ENCODE peak calls at places on chromosome 10, in four cellular contexts. One of them, this sample, is unnamed.

GRCh38 chr10:13099144-13099665 is 758 bp upstream of the OPTN start:
- DNase-seq in K562: peak
- DNase-seq in HepG2: peak
- DNase-seq in HEK293T: peak
- DNase-seq in this sample: no peak

GRCh38 chr10:90592903-90593302 is 264.9 kb downstream of the HTR7 start:
- DNase-seq in HEK293T: peak
- DNase-seq in HepG2: peak
- DNase-seq in K562: no peak
- DNase-seq in this sample: peak

GRCh38 chr10:116742367-116743265 is at the start of gene HSPA12A:
- DNase-seq in K562: peak
- DNase-seq in HEK293T: peak
- DNase-seq in HepG2: no peak
- DNase-seq in this sample: no peak

GRCh38 chr10:45106257-45106856 is 105.6 kb downstream of the ZNF22 start:
- DNase-seq in HepG2: no peak
- DNase-seq in HEK293T: no peak
- DNase-seq in K562: no peak
- DNase-seq in this sample: no peak

GRCh38 chr10:102604379-102604960 is 39.8 kb upstream of the TRIM8 start:
- DNase-seq in K562: peak
- DNase-seq in HEK293T: no peak
- DNase-seq in HepG2: no peak
- DNase-seq in this sample: no peak

GRCh38 chr10:104077282-104078151 is 8.2 kb downstream of the COL17A1 start:
- DNase-seq in K562: no peak
- DNase-seq in HEK293T: no peak
- DNase-seq in HepG2: no peak
- DNase-seq in this sample: no peak

GRCh38 chr10:15223174-15223573 is 54.7 kb upstream of the NMT2 start:
- DNase-seq in HEK293T: no peak
- DNase-seq in HepG2: no peak
- DNase-seq in K562: no peak
- DNase-seq in this sample: no peak

GRCh38 chr10:95864906-95865813 is 42.6 kb upstream of the CC2D2B start:
- DNase-seq in HepG2: peak
- DNase-seq in K562: peak
- DNase-seq in HEK293T: peak
- DNase-seq in this sample: peak

GRCh38 chr10:110775022-110775379 is 96.7 kb upstream of the PDCD4 start:
- DNase-seq in HepG2: peak
- DNase-seq in HEK293T: no peak
- DNase-seq in K562: no peak
- DNase-seq in this sample: no peak

GRCh38 chr10:24723788-24724380 is at the start of gene ARHGAP21:
- DNase-seq in HEK293T: peak
- DNase-seq in HepG2: no peak
- DNase-seq in K562: peak
- DNase-seq in this sample: no peak

GRCh38 chr10:1939016-1939415 is 201.7 kb upstream of the ADARB2 start:
- DNase-seq in HEK293T: no peak
- DNase-seq in HepG2: no peak
- DNase-seq in K562: no peak
- DNase-seq in this sample: no peak

GRCh38 chr10:113891476-113891875 is 37.0 kb downstream of the NHLRC2 start:
- DNase-seq in HepG2: no peak
- DNase-seq in HEK293T: no peak
- DNase-seq in K562: no peak
- DNase-seq in this sample: no peak

GRCh38 chr10:96334888-96335526 is 23.8 kb downstream of the OPALIN start:
- DNase-seq in K562: peak
- DNase-seq in HEK293T: peak
- DNase-seq in HepG2: peak
- DNase-seq in this sample: no peak

GRCh38 chr10:98378722-98379121 is 36.3 kb downstream of the PYROXD2 start:
- DNase-seq in HepG2: no peak
- DNase-seq in HEK293T: no peak
- DNase-seq in K562: no peak
- DNase-seq in this sample: no peak

GRCh38 chr10:31756131-31757119 is 172.2 kb downstream of the ARHGAP12 start:
- DNase-seq in HEK293T: no peak
- DNase-seq in HepG2: no peak
- DNase-seq in K562: no peak
- DNase-seq in this sample: no peak

GRCh38 chr10:21297525-21298383 is 227.7 kb downstream of the SKIDA1 start:
- DNase-seq in K562: no peak
- DNase-seq in HEK293T: no peak
- DNase-seq in HepG2: no peak
- DNase-seq in this sample: no peak

DNA sequence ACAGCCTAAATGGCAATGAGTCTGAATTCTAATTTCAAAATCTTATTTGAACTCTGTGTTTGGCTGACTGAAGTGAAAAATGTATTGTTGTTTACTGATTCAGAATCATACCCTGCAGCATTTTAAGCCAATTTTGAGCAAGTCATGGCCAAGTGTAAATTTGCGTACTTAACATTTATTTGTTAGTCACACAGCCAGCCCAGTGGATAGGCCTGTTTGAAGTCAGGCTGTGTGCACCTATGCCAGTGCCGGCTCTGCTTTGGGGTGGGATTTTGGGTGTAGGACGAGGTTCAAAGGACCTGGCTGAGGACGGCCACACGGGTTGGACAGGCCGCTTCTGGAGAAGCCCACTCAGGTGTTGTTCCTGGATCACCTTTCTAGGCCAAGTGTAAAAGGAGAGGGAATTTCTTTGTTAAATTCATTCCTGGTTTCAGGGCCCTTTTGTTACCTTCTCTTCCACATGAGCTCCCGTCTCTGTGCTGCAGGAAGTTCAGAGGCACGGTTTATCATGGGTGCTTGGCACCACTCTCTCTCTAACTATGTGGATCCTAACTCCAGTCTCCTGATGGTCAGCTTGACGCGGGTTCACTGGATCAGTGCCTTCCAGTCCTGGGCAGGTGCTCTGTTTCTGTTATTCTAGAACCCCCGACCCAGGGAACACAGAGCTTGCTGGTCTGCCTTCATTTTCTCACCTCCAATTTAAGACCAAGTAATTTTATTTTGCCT is 84.7 kb downstream of the CCNY start:
- DNase-seq in HepG2: no peak
- DNase-seq in HEK293T: no peak
- DNase-seq in K562: no peak
- DNase-seq in this sample: no peak
- TF ChIP-seq TARDBP in HepG2: no peak
- TF ChIP-seq TARDBP in HEK293T: no peak
- TF ChIP-seq TARDBP in K562: no peak
- TF ChIP-seq TARDBP in this sample: no peak

DNA sequence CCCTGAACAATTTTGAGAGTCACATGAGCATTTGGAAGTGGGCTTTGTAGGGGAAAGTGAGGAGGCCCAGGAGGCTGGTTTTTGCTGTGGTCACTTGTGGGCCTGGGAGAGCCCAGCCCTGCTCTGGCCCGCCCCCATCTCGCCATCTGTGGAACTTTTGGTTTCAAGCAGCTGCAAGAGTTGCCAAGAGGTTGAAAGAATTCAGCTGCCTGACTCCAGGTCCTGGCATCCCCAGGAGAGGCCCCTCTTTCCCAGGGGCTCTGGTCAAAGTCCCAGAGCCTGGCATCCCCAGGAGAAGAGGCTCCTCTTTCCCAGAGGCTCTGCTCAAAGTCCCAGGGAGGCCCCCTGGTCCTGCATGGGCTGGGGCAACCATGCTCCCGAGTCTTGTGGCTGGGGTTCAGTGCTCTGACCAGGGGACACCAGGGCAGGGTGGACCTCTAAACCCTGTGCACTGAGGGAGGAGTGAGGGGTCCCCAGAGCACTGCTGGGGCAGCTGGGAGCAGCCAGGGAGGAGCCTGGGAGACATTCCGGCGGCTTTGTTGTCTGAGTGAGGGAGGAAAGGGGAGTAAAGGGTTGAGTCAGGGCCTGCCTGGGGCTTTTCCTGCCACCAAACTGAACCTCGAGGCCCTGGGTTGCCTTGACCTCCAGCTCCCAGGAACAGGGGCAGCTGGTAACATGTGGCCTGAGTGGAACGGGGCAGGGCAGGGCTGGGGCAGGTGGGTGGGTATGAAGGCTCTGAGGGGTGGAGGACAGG is 27.8 kb upstream of the CSGALNACT2 start:
- DNase-seq in HepG2: peak
- DNase-seq in HEK293T: no peak
- DNase-seq in K562: no peak
- DNase-seq in this sample: no peak
- TF ChIP-seq TARDBP in HepG2: no peak
- TF ChIP-seq TARDBP in HEK293T: no peak
- TF ChIP-seq TARDBP in K562: no peak
- TF ChIP-seq TARDBP in this sample: no peak

GRCh38 chr10:129440247-129440646 is 26.8 kb upstream of the MGMT start:
- DNase-seq in HepG2: no peak
- DNase-seq in HEK293T: no peak
- DNase-seq in K562: no peak
- DNase-seq in this sample: no peak
- TF ChIP-seq TARDBP in HepG2: no peak
- TF ChIP-seq TARDBP in HEK293T: no peak
- TF ChIP-seq TARDBP in K562: no peak
- TF ChIP-seq TARDBP in this sample: no peak

DNA sequence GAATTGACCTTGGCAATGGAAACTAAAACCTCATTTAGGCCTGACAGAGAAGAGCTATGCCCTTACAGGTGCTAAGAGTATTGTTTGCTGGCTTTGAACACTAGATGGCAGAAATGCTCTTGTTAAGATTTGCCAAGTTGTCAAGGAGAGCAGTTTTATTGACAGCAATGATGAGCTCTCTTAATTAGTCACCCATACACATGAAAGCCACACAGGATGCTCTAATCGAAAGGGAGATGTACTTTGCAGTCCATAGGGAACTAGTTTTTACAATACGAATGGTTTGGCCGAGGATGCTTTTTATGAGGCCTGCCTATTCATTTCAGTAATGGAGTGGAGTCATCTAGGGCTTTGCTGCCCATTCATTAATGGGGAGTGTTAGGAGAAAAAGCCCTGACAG is 45.4 kb upstream of the MBL2 start:
- DNase-seq in HEK293T: peak
- DNase-seq in K562: no peak
- DNase-seq in HepG2: peak
- DNase-seq in this sample: peak
- TF ChIP-seq TARDBP in HEK293T: no peak
- TF ChIP-seq TARDBP in K562: no peak
- TF ChIP-seq TARDBP in HepG2: no peak
- TF ChIP-seq TARDBP in this sample: no peak

This sample was measured in GM12878.